ENCODE peak calls at places on chromosomes 7 and 10, in six cellular contexts. One of them, this sample, is unnamed.
A peak's percentile ranks its signal among the peaks of the same experiment; 100 is the strongest.

GRCh38 chr10:80472234-80473095 is 18.4 kb downstream of the TSPAN14 start:
- DNase-seq in HepG2: no peak
- DNase-seq in H1: no peak
- DNase-seq in WTC11: no peak
- DNase-seq in A549: no peak
- DNase-seq in K562: no peak
- DNase-seq in this sample: peak; percentile 57

GRCh38 chr10:19728376-19728775 is 87.9 kb upstream of the PLXDC2 start:
- DNase-seq in A549: no peak
- DNase-seq in WTC11: no peak
- DNase-seq in K562: peak; percentile 30
- DNase-seq in HepG2: no peak
- DNase-seq in H1: no peak
- DNase-seq in this sample: no peak

GRCh38 chr10:82866424-82867020 is 991.5 kb downstream of the NRG3 start:
- DNase-seq in A549: no peak
- DNase-seq in H1: no peak
- DNase-seq in WTC11: no peak
- DNase-seq in K562: no peak
- DNase-seq in HepG2: no peak
- DNase-seq in this sample: no peak

GRCh38 chr10:101710793-101711192 is 15.8 kb upstream of the FBXW4 start:
- DNase-seq in K562: no peak
- DNase-seq in WTC11: no peak
- DNase-seq in A549: no peak
- DNase-seq in H1: no peak
- DNase-seq in HepG2: no peak
- DNase-seq in this sample: no peak

GRCh38 chr7:143417734-143418378 is 9.2 kb upstream of the EPHA1 start:
- DNase-seq in HepG2: no peak
- DNase-seq in K562: no peak
- DNase-seq in H1: no peak
- DNase-seq in WTC11: no peak
- DNase-seq in A549: no peak
- DNase-seq in this sample: no peak

GRCh38 chr7:100897772-100898454 is 2.2 kb upstream of the ACHE start:
- DNase-seq in WTC11: no peak
- DNase-seq in A549: no peak
- DNase-seq in H1: no peak
- DNase-seq in HepG2: no peak
- DNase-seq in K562: peak; percentile 83
- DNase-seq in this sample: no peak

GRCh38 chr7:73507556-73507955 is 14.5 kb downstream of the BAZ1B start:
- DNase-seq in K562: no peak
- DNase-seq in HepG2: no peak
- DNase-seq in WTC11: no peak
- DNase-seq in H1: no peak
- DNase-seq in A549: no peak
- DNase-seq in this sample: no peak

GRCh38 chr7:15143936-15144335 is 241.4 kb upstream of the DGKB start:
- DNase-seq in K562: no peak
- DNase-seq in H1: no peak
- DNase-seq in WTC11: no peak
- DNase-seq in A549: no peak
- DNase-seq in HepG2: no peak
- DNase-seq in this sample: no peak

GRCh38 chr7:94056796-94057207 is 52.6 kb upstream of the BET1 start:
- DNase-seq in WTC11: no peak
- DNase-seq in H1: peak; percentile 21
- DNase-seq in K562: no peak
- DNase-seq in A549: no peak
- DNase-seq in HepG2: no peak
- DNase-seq in this sample: no peak

GRCh38 chr10:1033601-1034000 is 7.9 kb upstream of the IDI2 start:
- DNase-seq in HepG2: no peak
- DNase-seq in H1: no peak
- DNase-seq in K562: no peak
- DNase-seq in WTC11: no peak
- DNase-seq in A549: no peak
- DNase-seq in this sample: no peak

GRCh38 chr7:16071246-16071857 is 350.0 kb downstream of the CRPPA start:
- DNase-seq in A549: peak; percentile 25
- DNase-seq in HepG2: peak; percentile 50
- DNase-seq in H1: no peak
- DNase-seq in WTC11: no peak
- DNase-seq in K562: peak; percentile 70
- DNase-seq in this sample: peak; percentile 70

GRCh38 chr7:73519867-73520672 is 2.0 kb downstream of the BAZ1B start:
- DNase-seq in A549: no peak
- DNase-seq in H1: no peak
- DNase-seq in WTC11: no peak
- DNase-seq in K562: peak; percentile 67
- DNase-seq in HepG2: peak; percentile 33
- DNase-seq in this sample: no peak

GRCh38 chr10:69479737-69480412 is 28.6 kb downstream of the TSPAN15 start:
- DNase-seq in H1: no peak
- DNase-seq in WTC11: no peak
- DNase-seq in K562: no peak
- DNase-seq in A549: no peak
- DNase-seq in HepG2: no peak
- DNase-seq in this sample: peak; percentile 16

GRCh38 chr7:66557214-66558200 is 71.2 kb upstream of the KCTD7 start:
- DNase-seq in H1: peak; percentile 27
- DNase-seq in HepG2: no peak
- DNase-seq in K562: peak; percentile 74
- DNase-seq in WTC11: peak; percentile 89
- DNase-seq in A549: peak; percentile 56
- DNase-seq in this sample: peak; percentile 32

GRCh38 chr10:11035318-11035920 is 17.7 kb downstream of the CELF2 start:
- DNase-seq in H1: no peak
- DNase-seq in HepG2: no peak
- DNase-seq in WTC11: no peak
- DNase-seq in A549: no peak
- DNase-seq in K562: no peak
- DNase-seq in this sample: peak; percentile 92

GRCh38 chr10:73095479-73096021 is 1.1 kb downstream of the P4HA1 start:
- DNase-seq in H1: no peak
- DNase-seq in HepG2: peak; percentile 49
- DNase-seq in A549: peak; percentile 48
- DNase-seq in K562: peak; percentile 82
- DNase-seq in WTC11: peak; percentile 28
- DNase-seq in this sample: peak; percentile 75

GRCh38 chr7:140317999-140318398 is 80.3 kb downstream of the SLC37A3 start:
- DNase-seq in A549: no peak
- DNase-seq in K562: no peak
- DNase-seq in HepG2: no peak
- DNase-seq in WTC11: no peak
- DNase-seq in H1: no peak
- DNase-seq in this sample: no peak

GRCh38 chr10:122044045-122044661 is 55.2 kb downstream of the TACC2 start:
- DNase-seq in H1: no peak
- DNase-seq in WTC11: no peak
- DNase-seq in A549: no peak
- DNase-seq in K562: no peak
- DNase-seq in HepG2: peak; percentile 76
- DNase-seq in this sample: no peak

GRCh38 chr7:139362302-139362701 is 2.6 kb downstream of the LUC7L2 start:
- DNase-seq in K562: peak; percentile 46
- DNase-seq in WTC11: no peak
- DNase-seq in A549: no peak
- DNase-seq in H1: no peak
- DNase-seq in HepG2: no peak
- DNase-seq in this sample: no peak

GRCh38 chr10:70981171-70981836 is 92.9 kb upstream of the PCBD1 start:
- DNase-seq in WTC11: no peak
- DNase-seq in H1: no peak
- DNase-seq in A549: no peak
- DNase-seq in K562: no peak
- DNase-seq in HepG2: no peak
- DNase-seq in this sample: no peak
- TF ChIP-seq JUN in WTC11: no peak
- TF ChIP-seq JUN in H1: no peak
- TF ChIP-seq JUN in A549: no peak
- TF ChIP-seq JUN in K562: no peak
- TF ChIP-seq JUN in HepG2: no peak
- TF ChIP-seq JUN in this sample: no peak

GRCh38 chr10:125039354-125039769 is 97.4 kb downstream of the ZRANB1 start:
- DNase-seq in K562: no peak
- DNase-seq in A549: no peak
- DNase-seq in HepG2: no peak
- DNase-seq in WTC11: no peak
- DNase-seq in H1: no peak
- DNase-seq in this sample: no peak

GRCh38 chr10:125035588-125036298 is 93.8 kb downstream of the ZRANB1 start:
- DNase-seq in WTC11: no peak
- DNase-seq in A549: no peak
- DNase-seq in K562: no peak
- DNase-seq in HepG2: no peak
- DNase-seq in H1: no peak
- DNase-seq in this sample: no peak

GRCh38 chr10:125041856-125042506 is 100.1 kb downstream of the ZRANB1 start:
- DNase-seq in HepG2: no peak
- DNase-seq in H1: no peak
- DNase-seq in WTC11: no peak
- DNase-seq in K562: peak; percentile 1
- DNase-seq in A549: no peak
- DNase-seq in this sample: no peak

GRCh38 chr10:125037145-125037544 is 95.2 kb downstream of the ZRANB1 start:
- DNase-seq in H1: no peak
- DNase-seq in A549: peak; percentile 91
- DNase-seq in K562: no peak
- DNase-seq in WTC11: no peak
- DNase-seq in HepG2: peak; percentile 37
- DNase-seq in this sample: no peak

GRCh38 chr10:125038637-125039036 is 96.7 kb downstream of the ZRANB1 start:
- DNase-seq in A549: peak; percentile 38
- DNase-seq in K562: no peak
- DNase-seq in H1: no peak
- DNase-seq in WTC11: peak; percentile 37
- DNase-seq in HepG2: peak; percentile 23
- DNase-seq in this sample: no peak
- TF ChIP-seq JUN in A549: no peak
- TF ChIP-seq JUN in K562: no peak
- TF ChIP-seq JUN in H1: no peak
- TF ChIP-seq JUN in WTC11: no peak
- TF ChIP-seq JUN in HepG2: no peak
- TF ChIP-seq JUN in this sample: no peak

GRCh38 chr7:56051053-56051338 is 248 bp downstream of the PSPH start:
- DNase-seq in H1: no peak
- DNase-seq in A549: no peak
- DNase-seq in K562: no peak
- DNase-seq in WTC11: no peak
- DNase-seq in HepG2: no peak
- DNase-seq in this sample: no peak

GRCh38 chr7:56048245-56048644 is 3.0 kb downstream of the PSPH start:
- DNase-seq in A549: no peak
- DNase-seq in WTC11: no peak
- DNase-seq in K562: no peak
- DNase-seq in HepG2: no peak
- DNase-seq in H1: no peak
- DNase-seq in this sample: no peak

GRCh38 chr7:56053993-56054392 is 2.4 kb downstream of the CCT6A start:
- DNase-seq in WTC11: no peak
- DNase-seq in K562: no peak
- DNase-seq in A549: no peak
- DNase-seq in HepG2: no peak
- DNase-seq in H1: no peak
- DNase-seq in this sample: no peak

GRCh38 chr7:56051339-56052191 is at the start of the genes CCT6A and PSPH:
- DNase-seq in K562: peak; percentile 98
- DNase-seq in H1: peak; percentile 95
- DNase-seq in A549: peak; percentile 89
- DNase-seq in WTC11: peak; percentile 98
- DNase-seq in HepG2: peak; percentile 96
- DNase-seq in this sample: peak; percentile 99

DNA sequence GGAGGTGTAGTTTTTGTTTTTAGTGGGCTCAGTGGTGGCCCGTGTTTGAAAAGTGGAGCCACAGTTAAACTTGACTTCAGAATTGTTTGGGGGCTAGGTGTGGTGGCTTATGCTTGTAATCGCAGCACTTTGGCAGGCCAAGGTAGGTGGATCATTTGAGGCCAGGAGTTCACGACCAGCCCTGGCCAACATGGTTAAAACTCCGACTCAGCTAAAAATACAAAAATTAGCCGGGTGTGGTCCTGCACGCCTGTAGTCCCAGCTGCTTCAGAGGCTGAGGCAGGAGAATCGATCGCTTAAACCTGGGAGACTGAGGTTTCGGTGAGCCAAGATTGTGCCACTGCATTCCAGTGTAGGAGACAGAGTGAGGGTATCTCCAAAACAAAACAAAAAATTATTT is 1.8 kb downstream of the CCT6A start:
- DNase-seq in K562: no peak
- DNase-seq in H1: no peak
- DNase-seq in A549: no peak
- DNase-seq in WTC11: no peak
- DNase-seq in HepG2: no peak
- DNase-seq in this sample: no peak
- TF ChIP-seq JUN in K562: no peak
- TF ChIP-seq JUN in H1: no peak
- TF ChIP-seq JUN in A549: no peak
- TF ChIP-seq JUN in WTC11: no peak
- TF ChIP-seq JUN in HepG2: no peak
- TF ChIP-seq JUN in this sample: no peak

GRCh38 chr7:40211291-40212003 is 76.6 kb downstream of the SUGCT start:
- DNase-seq in K562: no peak
- DNase-seq in A549: no peak
- DNase-seq in H1: no peak
- DNase-seq in HepG2: no peak
- DNase-seq in WTC11: no peak
- DNase-seq in this sample: peak; percentile 61
- TF ChIP-seq JUN in K562: no peak
- TF ChIP-seq JUN in A549: no peak
- TF ChIP-seq JUN in H1: no peak
- TF ChIP-seq JUN in HepG2: no peak
- TF ChIP-seq JUN in WTC11: no peak
- TF ChIP-seq JUN in this sample: no peak

DNA sequence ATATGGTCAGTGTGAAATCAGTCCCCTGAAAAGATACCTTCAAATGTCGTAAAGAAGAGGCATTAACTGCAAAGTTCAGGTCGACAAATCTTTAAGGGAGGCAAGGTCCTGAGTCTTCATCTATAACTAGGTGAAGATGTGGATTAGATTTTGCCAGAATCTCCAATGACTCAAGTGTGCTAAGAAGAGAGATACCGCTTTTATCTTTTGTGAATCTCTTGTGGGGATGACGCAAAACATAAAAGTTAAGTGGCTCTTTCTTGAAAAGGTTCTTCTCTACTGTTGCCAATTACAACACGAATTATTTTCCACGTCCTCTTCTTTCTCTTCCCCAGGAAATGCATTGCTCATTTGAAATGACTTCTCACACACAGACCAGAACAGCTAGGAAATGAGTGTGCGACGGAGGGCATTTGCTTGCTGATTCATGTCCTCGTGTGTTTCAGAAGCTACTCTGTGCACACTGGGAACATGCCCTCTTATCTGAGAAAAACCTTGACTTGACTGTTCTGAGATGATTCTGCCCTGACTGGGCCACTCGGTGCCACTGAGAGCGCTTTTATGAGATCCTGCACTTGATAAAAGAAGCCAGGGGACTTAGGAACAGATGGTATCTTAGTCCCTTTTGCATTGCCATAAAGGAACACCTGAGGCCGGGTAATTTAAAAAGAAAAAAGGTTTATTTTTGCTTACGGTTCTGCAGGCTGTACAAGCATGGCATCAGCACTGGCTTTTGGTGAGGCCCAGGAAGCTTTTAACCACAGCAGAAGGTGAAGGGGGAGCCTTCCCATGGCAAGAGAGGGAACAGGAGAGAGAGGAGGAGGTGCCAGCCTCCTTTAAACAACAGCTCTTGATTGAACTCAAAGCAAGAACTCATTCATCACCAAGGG is 169.5 kb upstream of the PFKP start:
- DNase-seq in H1: no peak
- DNase-seq in WTC11: no peak
- DNase-seq in K562: no peak
- DNase-seq in A549: no peak
- DNase-seq in HepG2: no peak
- DNase-seq in this sample: peak; percentile 94
- TF ChIP-seq JUN in H1: no peak
- TF ChIP-seq JUN in WTC11: no peak
- TF ChIP-seq JUN in K562: no peak
- TF ChIP-seq JUN in A549: no peak
- TF ChIP-seq JUN in HepG2: no peak
- TF ChIP-seq JUN in this sample: peak; percentile 81